ENCODE peak calls at places on chromosomes 13 and 19, in eight cellular contexts. One of them, this sample, is unnamed.

GRCh38 chr13:39766464-39767167 is 111.2 kb downstream of the COG6 start:
- DNase-seq in mucosa of descending colon: no peak
- DNase-seq in lung: no peak
- DNase-seq in AG04450: no peak
- DNase-seq in fibroblast of the aortic adventitia: no peak
- DNase-seq in cardiac muscle cell: no peak
- DNase-seq in transverse colon: no peak
- DNase-seq in OCI-LY7: no peak
- DNase-seq in this sample: no peak

GRCh38 chr13:34208326-34208725 is 390.4 kb downstream of the RFC3 start:
- DNase-seq in mucosa of descending colon: no peak
- DNase-seq in lung: no peak
- DNase-seq in AG04450: no peak
- DNase-seq in fibroblast of the aortic adventitia: peak
- DNase-seq in cardiac muscle cell: peak
- DNase-seq in transverse colon: no peak
- DNase-seq in OCI-LY7: no peak
- DNase-seq in this sample: peak

GRCh38 chr13:59266478-59267063 is 897.2 kb downstream of the DIAPH3 start:
- DNase-seq in mucosa of descending colon: no peak
- DNase-seq in lung: no peak
- DNase-seq in AG04450: no peak
- DNase-seq in fibroblast of the aortic adventitia: peak
- DNase-seq in cardiac muscle cell: peak
- DNase-seq in transverse colon: no peak
- DNase-seq in OCI-LY7: no peak
- DNase-seq in this sample: no peak

GRCh38 chr13:110576736-110577476 is 15.4 kb upstream of the RAB20 start:
- DNase-seq in mucosa of descending colon: no peak
- DNase-seq in lung: no peak
- DNase-seq in AG04450: no peak
- DNase-seq in fibroblast of the aortic adventitia: no peak
- DNase-seq in cardiac muscle cell: no peak
- DNase-seq in transverse colon: no peak
- DNase-seq in OCI-LY7: no peak
- DNase-seq in this sample: no peak

GRCh38 chr19:12294308-12295158 is at the start of gene ZNF44:
- DNase-seq in mucosa of descending colon: peak
- DNase-seq in lung: peak
- DNase-seq in AG04450: peak
- DNase-seq in fibroblast of the aortic adventitia: peak
- DNase-seq in cardiac muscle cell: peak
- DNase-seq in transverse colon: peak
- DNase-seq in OCI-LY7: peak
- DNase-seq in this sample: peak

GRCh38 chr13:97834255-97834654 is 119.2 kb upstream of the IPO5 start:
- DNase-seq in mucosa of descending colon: no peak
- DNase-seq in lung: no peak
- DNase-seq in AG04450: no peak
- DNase-seq in fibroblast of the aortic adventitia: no peak
- DNase-seq in cardiac muscle cell: no peak
- DNase-seq in transverse colon: no peak
- DNase-seq in OCI-LY7: no peak
- DNase-seq in this sample: no peak

GRCh38 chr13:41700790-41701310 is 243.5 kb downstream of the RGCC start:
- DNase-seq in mucosa of descending colon: no peak
- DNase-seq in lung: no peak
- DNase-seq in AG04450: peak
- DNase-seq in fibroblast of the aortic adventitia: peak
- DNase-seq in cardiac muscle cell: peak
- DNase-seq in transverse colon: no peak
- DNase-seq in OCI-LY7: no peak
- DNase-seq in this sample: peak

GRCh38 chr13:30978981-30979956 is 46.8 kb downstream of the TEX26 start:
- DNase-seq in mucosa of descending colon: peak
- DNase-seq in lung: no peak
- DNase-seq in AG04450: no peak
- DNase-seq in fibroblast of the aortic adventitia: no peak
- DNase-seq in cardiac muscle cell: peak
- DNase-seq in transverse colon: peak
- DNase-seq in OCI-LY7: peak
- DNase-seq in this sample: no peak

GRCh38 chr19:7658219-7658686 is 10.6 kb upstream of the RETN start:
- DNase-seq in mucosa of descending colon: no peak
- DNase-seq in lung: no peak
- DNase-seq in AG04450: no peak
- DNase-seq in fibroblast of the aortic adventitia: no peak
- DNase-seq in cardiac muscle cell: no peak
- DNase-seq in transverse colon: peak
- DNase-seq in OCI-LY7: peak
- DNase-seq in this sample: no peak

GRCh38 chr13:82962422-82962821 is 919.9 kb downstream of the SLITRK1 start:
- DNase-seq in mucosa of descending colon: no peak
- DNase-seq in lung: no peak
- DNase-seq in AG04450: no peak
- DNase-seq in fibroblast of the aortic adventitia: peak
- DNase-seq in cardiac muscle cell: peak
- DNase-seq in transverse colon: no peak
- DNase-seq in OCI-LY7: no peak
- DNase-seq in this sample: peak

GRCh38 chr13:73039201-73040108 is 19.4 kb upstream of the KLF5 start:
- DNase-seq in mucosa of descending colon: no peak
- DNase-seq in lung: no peak
- DNase-seq in AG04450: no peak
- DNase-seq in fibroblast of the aortic adventitia: no peak
- DNase-seq in cardiac muscle cell: peak
- DNase-seq in transverse colon: no peak
- DNase-seq in OCI-LY7: no peak
- DNase-seq in this sample: no peak

GRCh38 chr13:91817250-91817649 is 418.8 kb downstream of the GPC5 start:
- DNase-seq in mucosa of descending colon: no peak
- DNase-seq in lung: no peak
- DNase-seq in AG04450: no peak
- DNase-seq in fibroblast of the aortic adventitia: peak
- DNase-seq in cardiac muscle cell: peak
- DNase-seq in transverse colon: no peak
- DNase-seq in OCI-LY7: no peak
- DNase-seq in this sample: peak

GRCh38 chr19:15790096-15790495 is 2.6 kb downstream of the OR10H5 start:
- DNase-seq in mucosa of descending colon: no peak
- DNase-seq in lung: no peak
- DNase-seq in AG04450: no peak
- DNase-seq in fibroblast of the aortic adventitia: no peak
- DNase-seq in cardiac muscle cell: no peak
- DNase-seq in transverse colon: no peak
- DNase-seq in OCI-LY7: no peak
- DNase-seq in this sample: no peak

GRCh38 chr13:41420146-41420545 is 37.2 kb upstream of the RGCC start:
- DNase-seq in mucosa of descending colon: no peak
- DNase-seq in lung: no peak
- DNase-seq in AG04450: no peak
- DNase-seq in fibroblast of the aortic adventitia: no peak
- DNase-seq in cardiac muscle cell: no peak
- DNase-seq in transverse colon: no peak
- DNase-seq in OCI-LY7: no peak
- DNase-seq in this sample: no peak

GRCh38 chr13:90868321-90868920 is 479.1 kb upstream of the MIR17HG start:
- DNase-seq in mucosa of descending colon: no peak
- DNase-seq in lung: no peak
- DNase-seq in AG04450: no peak
- DNase-seq in fibroblast of the aortic adventitia: peak
- DNase-seq in cardiac muscle cell: peak
- DNase-seq in transverse colon: no peak
- DNase-seq in OCI-LY7: peak
- DNase-seq in this sample: peak

GRCh38 chr19:40279120-40279551 is 6.0 kb downstream of the AKT2 start:
- DNase-seq in mucosa of descending colon: peak
- DNase-seq in lung: no peak
- DNase-seq in AG04450: peak
- DNase-seq in fibroblast of the aortic adventitia: peak
- DNase-seq in cardiac muscle cell: peak
- DNase-seq in transverse colon: peak
- DNase-seq in OCI-LY7: no peak
- DNase-seq in this sample: peak

GRCh38 chr13:60329221-60329983 is 67.6 kb upstream of the TDRD3 start:
- DNase-seq in mucosa of descending colon: peak
- DNase-seq in lung: peak
- DNase-seq in AG04450: no peak
- DNase-seq in fibroblast of the aortic adventitia: peak
- DNase-seq in cardiac muscle cell: peak
- DNase-seq in transverse colon: peak
- DNase-seq in OCI-LY7: peak
- DNase-seq in this sample: peak

GRCh38 chr13:30998548-30999140 is 66.2 kb downstream of the TEX26 start:
- DNase-seq in mucosa of descending colon: no peak
- DNase-seq in lung: no peak
- DNase-seq in AG04450: peak
- DNase-seq in fibroblast of the aortic adventitia: peak
- DNase-seq in cardiac muscle cell: peak
- DNase-seq in transverse colon: no peak
- DNase-seq in OCI-LY7: no peak
- DNase-seq in this sample: peak

GRCh38 chr13:33953203-33953602 is 135.3 kb downstream of the RFC3 start:
- DNase-seq in mucosa of descending colon: no peak
- DNase-seq in lung: no peak
- DNase-seq in AG04450: no peak
- DNase-seq in fibroblast of the aortic adventitia: peak
- DNase-seq in cardiac muscle cell: peak
- DNase-seq in transverse colon: no peak
- DNase-seq in OCI-LY7: no peak
- DNase-seq in this sample: peak

DNA sequence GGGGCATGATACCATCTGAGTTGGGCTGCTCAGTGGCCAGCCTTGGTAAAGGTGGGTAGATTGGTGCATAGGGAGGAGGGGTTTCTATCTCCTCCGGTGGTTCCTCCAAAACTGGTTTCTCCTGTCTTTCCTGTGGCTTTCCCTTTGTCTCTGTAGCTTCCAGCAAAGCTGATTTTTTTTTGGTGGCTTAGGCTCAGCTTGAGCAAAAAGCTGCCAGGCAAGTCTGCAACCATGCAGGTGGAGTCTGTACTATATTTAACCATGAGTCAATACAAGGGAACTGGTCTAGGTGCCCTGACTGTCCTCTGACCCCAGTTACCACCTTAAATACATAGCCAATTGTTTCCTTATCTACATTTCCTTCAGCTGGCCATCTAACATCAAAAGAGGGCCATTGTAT is 64.0 kb upstream of the ZNF681 start:
- DNase-seq in mucosa of descending colon: no peak
- DNase-seq in lung: no peak
- DNase-seq in AG04450: no peak
- DNase-seq in fibroblast of the aortic adventitia: no peak
- DNase-seq in cardiac muscle cell: no peak
- DNase-seq in transverse colon: no peak
- DNase-seq in OCI-LY7: no peak
- DNase-seq in this sample: no peak
- H3K4me3 ChIP-seq in mucosa of descending colon: no peak
- H3K4me3 ChIP-seq in lung: no peak
- H3K4me3 ChIP-seq in AG04450: no peak
- H3K4me3 ChIP-seq in fibroblast of the aortic adventitia: no peak
- H3K4me3 ChIP-seq in cardiac muscle cell: no peak
- H3K4me3 ChIP-seq in transverse colon: no peak
- H3K4me3 ChIP-seq in OCI-LY7: no peak
- H3K4me3 ChIP-seq in this sample: no peak

GRCh38 chr19:19429361-19429760 is 23.9 kb downstream of the GATAD2A start:
- DNase-seq in mucosa of descending colon: no peak
- DNase-seq in lung: no peak
- DNase-seq in AG04450: no peak
- DNase-seq in fibroblast of the aortic adventitia: no peak
- DNase-seq in cardiac muscle cell: no peak
- DNase-seq in transverse colon: no peak
- DNase-seq in OCI-LY7: no peak
- DNase-seq in this sample: no peak
- TF ChIP-seq CTCF in mucosa of descending colon: no peak
- TF ChIP-seq CTCF in lung: no peak
- TF ChIP-seq CTCF in AG04450: no peak
- TF ChIP-seq CTCF in fibroblast of the aortic adventitia: no peak
- TF ChIP-seq CTCF in cardiac muscle cell: no peak
- TF ChIP-seq CTCF in transverse colon: no peak
- TF ChIP-seq CTCF in OCI-LY7: no peak
- TF ChIP-seq CTCF in this sample: no peak

GRCh38 chr13:74128171-74128767 is 5.9 kb downstream of the KLF12 start:
- DNase-seq in mucosa of descending colon: no peak
- DNase-seq in lung: no peak
- DNase-seq in AG04450: peak
- DNase-seq in fibroblast of the aortic adventitia: peak
- DNase-seq in cardiac muscle cell: peak
- DNase-seq in transverse colon: no peak
- DNase-seq in OCI-LY7: no peak
- DNase-seq in this sample: peak
- H3K4me3 ChIP-seq in mucosa of descending colon: no peak
- H3K4me3 ChIP-seq in lung: no peak
- H3K4me3 ChIP-seq in AG04450: no peak
- H3K4me3 ChIP-seq in fibroblast of the aortic adventitia: no peak
- H3K4me3 ChIP-seq in cardiac muscle cell: no peak
- H3K4me3 ChIP-seq in transverse colon: no peak
- H3K4me3 ChIP-seq in OCI-LY7: peak
- H3K4me3 ChIP-seq in this sample: no peak

GRCh38 chr13:95749545-95749944 is 72.6 kb downstream of the DNAJC3 start:
- DNase-seq in mucosa of descending colon: no peak
- DNase-seq in lung: no peak
- DNase-seq in AG04450: no peak
- DNase-seq in fibroblast of the aortic adventitia: no peak
- DNase-seq in cardiac muscle cell: no peak
- DNase-seq in transverse colon: no peak
- DNase-seq in OCI-LY7: no peak
- DNase-seq in this sample: no peak

GRCh38 chr13:95741584-95742563 is 64.9 kb downstream of the DNAJC3 start:
- DNase-seq in mucosa of descending colon: no peak
- DNase-seq in lung: no peak
- DNase-seq in AG04450: no peak
- DNase-seq in fibroblast of the aortic adventitia: no peak
- DNase-seq in cardiac muscle cell: no peak
- DNase-seq in transverse colon: no peak
- DNase-seq in OCI-LY7: no peak
- DNase-seq in this sample: no peak

GRCh38 chr13:95745289-95745688 is 68.3 kb downstream of the DNAJC3 start:
- DNase-seq in mucosa of descending colon: no peak
- DNase-seq in lung: no peak
- DNase-seq in AG04450: no peak
- DNase-seq in fibroblast of the aortic adventitia: no peak
- DNase-seq in cardiac muscle cell: no peak
- DNase-seq in transverse colon: no peak
- DNase-seq in OCI-LY7: no peak
- DNase-seq in this sample: no peak

GRCh38 chr13:95743192-95743591 is 66.3 kb downstream of the DNAJC3 start:
- DNase-seq in mucosa of descending colon: no peak
- DNase-seq in lung: no peak
- DNase-seq in AG04450: no peak
- DNase-seq in fibroblast of the aortic adventitia: no peak
- DNase-seq in cardiac muscle cell: no peak
- DNase-seq in transverse colon: no peak
- DNase-seq in OCI-LY7: no peak
- DNase-seq in this sample: no peak

DNA sequence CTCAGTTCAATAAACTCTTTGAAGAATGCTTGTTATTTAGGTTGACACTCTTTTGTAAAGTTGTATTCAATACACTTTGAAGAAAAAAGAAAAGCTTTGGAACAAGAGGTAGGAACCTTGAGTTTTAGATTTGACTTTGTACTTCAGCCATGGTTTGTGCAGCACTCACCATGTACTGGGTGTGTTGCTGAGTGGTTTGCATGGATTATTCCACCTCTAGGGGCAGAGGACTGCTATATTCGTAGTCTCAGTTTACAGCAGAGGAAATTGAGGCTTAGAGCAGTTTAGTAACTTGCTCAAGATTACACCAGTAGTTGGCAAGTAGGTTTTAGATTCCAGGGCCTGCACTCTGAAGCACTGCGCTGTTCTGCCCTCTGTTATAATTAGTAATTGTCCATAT is 68.8 kb downstream of the DNAJC3 start:
- DNase-seq in mucosa of descending colon: no peak
- DNase-seq in lung: no peak
- DNase-seq in AG04450: no peak
- DNase-seq in fibroblast of the aortic adventitia: no peak
- DNase-seq in cardiac muscle cell: peak
- DNase-seq in transverse colon: no peak
- DNase-seq in OCI-LY7: no peak
- DNase-seq in this sample: peak
- TF ChIP-seq CTCF in mucosa of descending colon: no peak
- TF ChIP-seq CTCF in lung: no peak
- TF ChIP-seq CTCF in AG04450: peak
- TF ChIP-seq CTCF in fibroblast of the aortic adventitia: peak
- TF ChIP-seq CTCF in cardiac muscle cell: peak
- TF ChIP-seq CTCF in transverse colon: no peak
- TF ChIP-seq CTCF in OCI-LY7: no peak
- TF ChIP-seq CTCF in this sample: peak